ENCODE peak calls at places on chromosome 19, in four cellular contexts. One of them, this sample, is unnamed.

GRCh38 chr19:1725100-1726064 is 27.9 kb upstream of the ONECUT3 start:
- DNase-seq in left ventricle myocardium inferior: peak; percentile 52
- DNase-seq in astrocyte of the spinal cord: peak; percentile 35
- DNase-seq in A673: peak; percentile 64
- DNase-seq in this sample: peak; percentile 82

GRCh38 chr19:57248646-57249045 is 8.2 kb downstream of the ZNF805 start:
- DNase-seq in A673: no peak
- DNase-seq in left ventricle myocardium inferior: no peak
- DNase-seq in astrocyte of the spinal cord: no peak
- DNase-seq in this sample: no peak

GRCh38 chr19:38209671-38210457 is 14.2 kb downstream of the DPF1 start:
- DNase-seq in left ventricle myocardium inferior: peak; percentile 88
- DNase-seq in astrocyte of the spinal cord: peak; percentile 35
- DNase-seq in A673: no peak
- DNase-seq in this sample: peak; percentile 40

GRCh38 chr19:7109678-7110289 is 40.3 kb downstream of the ZNF557 start:
- DNase-seq in left ventricle myocardium inferior: no peak
- DNase-seq in astrocyte of the spinal cord: no peak
- DNase-seq in A673: no peak
- DNase-seq in this sample: no peak

GRCh38 chr19:29678484-29679106 is 13.3 kb downstream of the PLEKHF1 start:
- DNase-seq in left ventricle myocardium inferior: peak; percentile 86
- DNase-seq in astrocyte of the spinal cord: no peak
- DNase-seq in A673: no peak
- DNase-seq in this sample: no peak

GRCh38 chr19:42850981-42851717 is 28.4 kb downstream of the PSG1 start:
- DNase-seq in left ventricle myocardium inferior: peak; percentile 25
- DNase-seq in astrocyte of the spinal cord: peak; percentile 87
- DNase-seq in A673: peak; percentile 11
- DNase-seq in this sample: no peak

GRCh38 chr19:18897108-18898029 is 1.4 kb upstream of the CERS1 start:
- DNase-seq in A673: no peak
- DNase-seq in left ventricle myocardium inferior: no peak
- DNase-seq in astrocyte of the spinal cord: no peak
- DNase-seq in this sample: no peak

GRCh38 chr19:33734913-33735312 is 61.8 kb upstream of the KCTD15 start:
- DNase-seq in A673: no peak
- DNase-seq in left ventricle myocardium inferior: no peak
- DNase-seq in astrocyte of the spinal cord: no peak
- DNase-seq in this sample: no peak

GRCh38 chr19:11767633-11768133 is 883 bp downstream of the ZNF441 start:
- DNase-seq in astrocyte of the spinal cord: no peak
- DNase-seq in left ventricle myocardium inferior: peak; percentile 17
- DNase-seq in A673: peak; percentile 5
- DNase-seq in this sample: peak; percentile 46

GRCh38 chr19:58558066-58558622 is at the start of gene UBE2M:
- DNase-seq in A673: no peak
- DNase-seq in astrocyte of the spinal cord: peak; percentile 35
- DNase-seq in left ventricle myocardium inferior: peak; percentile 58
- DNase-seq in this sample: peak; percentile 92

GRCh38 chr19:35346193-35347052 is 1.3 kb upstream of the FFAR1 start:
- DNase-seq in astrocyte of the spinal cord: no peak
- DNase-seq in left ventricle myocardium inferior: no peak
- DNase-seq in A673: no peak
- DNase-seq in this sample: no peak

GRCh38 chr19:39698535-39698934 is 5.7 kb upstream of the LGALS14 start:
- DNase-seq in A673: no peak
- DNase-seq in left ventricle myocardium inferior: no peak
- DNase-seq in astrocyte of the spinal cord: no peak
- DNase-seq in this sample: no peak

GRCh38 chr19:2057484-2058469 is 6.7 kb upstream of the MKNK2 start:
- DNase-seq in A673: no peak
- DNase-seq in astrocyte of the spinal cord: no peak
- DNase-seq in left ventricle myocardium inferior: no peak
- DNase-seq in this sample: no peak

GRCh38 chr19:43784251-43784980 is 3.6 kb upstream of the KCNN4 start:
- DNase-seq in left ventricle myocardium inferior: no peak
- DNase-seq in astrocyte of the spinal cord: peak; percentile 86
- DNase-seq in A673: no peak
- DNase-seq in this sample: no peak

GRCh38 chr19:11444059-11444458 is 8.6 kb downstream of the PRKCSH start:
- DNase-seq in left ventricle myocardium inferior: no peak
- DNase-seq in astrocyte of the spinal cord: no peak
- DNase-seq in A673: no peak
- DNase-seq in this sample: no peak

GRCh38 chr19:13794388-13794751 is 873 bp upstream of the ZSWIM4 start:
- DNase-seq in A673: peak; percentile 53
- DNase-seq in left ventricle myocardium inferior: peak; percentile 83
- DNase-seq in astrocyte of the spinal cord: peak; percentile 92
- DNase-seq in this sample: peak; percentile 26

GRCh38 chr19:42233106-42233505 is 9.3 kb downstream of the GSK3A start:
- DNase-seq in left ventricle myocardium inferior: no peak
- DNase-seq in A673: no peak
- DNase-seq in astrocyte of the spinal cord: no peak
- DNase-seq in this sample: no peak

GRCh38 chr19:53906211-53907192 is 2.6 kb upstream of the CACNG7 start:
- DNase-seq in A673: peak; percentile 55
- DNase-seq in left ventricle myocardium inferior: peak; percentile 42
- DNase-seq in astrocyte of the spinal cord: no peak
- DNase-seq in this sample: peak; percentile 59

GRCh38 chr19:53908106-53908932 is 759 bp upstream of the CACNG7 start:
- DNase-seq in A673: peak; percentile 85
- DNase-seq in astrocyte of the spinal cord: peak; percentile 23
- DNase-seq in left ventricle myocardium inferior: no peak
- DNase-seq in this sample: peak; percentile 68

GRCh38 chr19:53907690-53908089 is 1.4 kb upstream of the CACNG7 start:
- DNase-seq in astrocyte of the spinal cord: no peak
- DNase-seq in left ventricle myocardium inferior: no peak
- DNase-seq in A673: no peak
- DNase-seq in this sample: no peak

GRCh38 chr19:53905787-53906186 is 3.3 kb upstream of the CACNG7 start:
- DNase-seq in astrocyte of the spinal cord: no peak
- DNase-seq in A673: no peak
- DNase-seq in left ventricle myocardium inferior: no peak
- DNase-seq in this sample: no peak

DNA sequence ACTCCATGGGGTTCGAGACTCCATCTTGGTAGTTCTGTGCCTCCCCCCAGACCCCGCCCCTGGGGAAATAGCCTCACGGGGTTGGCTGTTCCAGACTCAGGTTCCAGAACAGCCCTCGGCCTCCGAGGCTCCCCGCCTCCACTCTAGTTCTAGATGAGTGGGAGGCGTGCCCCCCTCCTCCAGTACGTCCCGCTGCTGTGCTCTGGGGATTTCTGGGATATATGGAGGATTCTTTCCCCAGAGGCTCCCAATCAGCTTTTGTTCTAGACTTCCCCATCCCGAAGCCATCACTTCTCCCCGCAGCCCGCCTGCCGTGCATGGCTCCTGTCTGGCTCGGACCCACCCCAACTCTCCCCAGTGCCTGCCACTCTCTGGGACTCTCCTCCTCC is 1.9 kb upstream of the CACNG7 start:
- DNase-seq in A673: peak; percentile 54
- DNase-seq in left ventricle myocardium inferior: no peak
- DNase-seq in astrocyte of the spinal cord: no peak
- DNase-seq in this sample: no peak
- TF ChIP-seq CTCF in A673: no peak
- TF ChIP-seq CTCF in left ventricle myocardium inferior: no peak
- TF ChIP-seq CTCF in astrocyte of the spinal cord: no peak
- TF ChIP-seq CTCF in this sample: no peak

GRCh38 chr19:55486043-55486970 is 1.3 kb downstream of the NAT14 start:
- DNase-seq in left ventricle myocardium inferior: no peak
- DNase-seq in astrocyte of the spinal cord: no peak
- DNase-seq in A673: no peak
- DNase-seq in this sample: peak; percentile 51
- H3K4me3 ChIP-seq in left ventricle myocardium inferior: peak overlapping the region; percentile 80
- H3K4me3 ChIP-seq in astrocyte of the spinal cord: peak overlapping the region; percentile 73
- H3K4me3 ChIP-seq in A673: peak overlapping the region; percentile 90
- H3K4me3 ChIP-seq in this sample: peak overlapping the region; percentile 68

GRCh38 chr19:9956956-9957355 is 20.6 kb upstream of the OLFM2 start:
- DNase-seq in A673: no peak
- DNase-seq in astrocyte of the spinal cord: no peak
- DNase-seq in left ventricle myocardium inferior: no peak
- DNase-seq in this sample: no peak

GRCh38 chr19:9962623-9963290 is 26.4 kb upstream of the OLFM2 start:
- DNase-seq in A673: no peak
- DNase-seq in astrocyte of the spinal cord: no peak
- DNase-seq in left ventricle myocardium inferior: no peak
- DNase-seq in this sample: no peak

GRCh38 chr19:9961103-9961502 is 24.8 kb upstream of the OLFM2 start:
- DNase-seq in astrocyte of the spinal cord: no peak
- DNase-seq in A673: no peak
- DNase-seq in left ventricle myocardium inferior: no peak
- DNase-seq in this sample: no peak

GRCh38 chr19:9953802-9954542 is 17.7 kb upstream of the OLFM2 start:
- DNase-seq in left ventricle myocardium inferior: no peak
- DNase-seq in astrocyte of the spinal cord: no peak
- DNase-seq in A673: peak; percentile 60
- DNase-seq in this sample: no peak

GRCh38 chr19:9958451-9958850 is 22.1 kb upstream of the OLFM2 start:
- DNase-seq in A673: peak; percentile 45
- DNase-seq in astrocyte of the spinal cord: peak; percentile 79
- DNase-seq in left ventricle myocardium inferior: no peak
- DNase-seq in this sample: no peak
- TF ChIP-seq CTCF in A673: no peak
- TF ChIP-seq CTCF in astrocyte of the spinal cord: no peak
- TF ChIP-seq CTCF in left ventricle myocardium inferior: no peak
- TF ChIP-seq CTCF in this sample: no peak

DNA sequence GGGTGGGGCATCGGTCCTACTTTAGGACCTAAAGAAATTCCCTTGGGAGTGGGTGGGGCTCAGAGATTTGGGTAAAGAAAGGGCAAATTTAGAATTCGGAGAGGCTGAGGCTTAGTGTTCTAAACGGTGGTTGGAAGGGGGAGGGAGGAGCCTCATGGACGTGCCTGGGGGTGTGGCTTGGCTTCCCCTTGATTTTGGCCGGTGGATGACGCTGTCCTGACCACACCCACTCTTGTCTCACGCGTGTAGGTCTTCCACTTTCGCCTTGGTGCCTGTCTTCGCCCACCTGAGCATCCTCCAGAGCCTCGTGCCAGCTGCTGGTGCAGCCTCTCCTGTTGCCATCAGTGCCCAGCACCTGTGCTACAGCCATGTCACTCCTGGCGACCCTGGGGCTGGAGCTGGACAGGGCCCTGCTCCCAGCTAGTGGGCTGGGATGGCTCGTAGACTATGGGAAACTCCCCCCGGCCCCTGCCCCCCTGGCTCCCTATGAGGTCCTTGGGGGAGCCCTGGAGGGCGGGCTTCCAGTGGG is 1.2 kb upstream of the NUP62 start:
- DNase-seq in astrocyte of the spinal cord: no peak
- DNase-seq in A673: peak; percentile 56
- DNase-seq in left ventricle myocardium inferior: peak; percentile 34
- DNase-seq in this sample: peak; percentile 50
- H3K4me3 ChIP-seq in astrocyte of the spinal cord: peak overlapping the region; percentile 58
- H3K4me3 ChIP-seq in A673: peak overlapping the region; percentile 79
- H3K4me3 ChIP-seq in left ventricle myocardium inferior: peak overlapping the region; percentile 100
- H3K4me3 ChIP-seq in this sample: peak overlapping the region; percentile 64

GRCh38 chr19:3603121-3603841 is 3.4 kb downstream of the TBXA2R start:
- DNase-seq in left ventricle myocardium inferior: no peak
- DNase-seq in astrocyte of the spinal cord: no peak
- DNase-seq in A673: no peak
- DNase-seq in this sample: no peak

GRCh38 chr19:3601021-3601420 is 5.7 kb downstream of the TBXA2R start:
- DNase-seq in astrocyte of the spinal cord: no peak
- DNase-seq in left ventricle myocardium inferior: no peak
- DNase-seq in A673: no peak
- DNase-seq in this sample: no peak

GRCh38 chr19:3595521-3596061 is 10.3 kb downstream of the GIPC3 start:
- DNase-seq in left ventricle myocardium inferior: no peak
- DNase-seq in A673: no peak
- DNase-seq in astrocyte of the spinal cord: no peak
- DNase-seq in this sample: no peak

GRCh38 chr19:3604227-3604986 is 2.3 kb downstream of the TBXA2R start:
- DNase-seq in A673: no peak
- DNase-seq in left ventricle myocardium inferior: no peak
- DNase-seq in astrocyte of the spinal cord: no peak
- DNase-seq in this sample: no peak

GRCh38 chr19:3599776-3600183 is 6.9 kb downstream of the TBXA2R start:
- DNase-seq in left ventricle myocardium inferior: no peak
- DNase-seq in astrocyte of the spinal cord: no peak
- DNase-seq in A673: no peak
- DNase-seq in this sample: no peak
- TF ChIP-seq CTCF in left ventricle myocardium inferior: no peak
- TF ChIP-seq CTCF in astrocyte of the spinal cord: peak; percentile 46
- TF ChIP-seq CTCF in A673: no peak
- TF ChIP-seq CTCF in this sample: peak; percentile 28